ENCODE peak calls at places on chromosome 22, in six cellular contexts. One of them, this sample, is unnamed.

GRCh38 chr22:27853404-27853803 is 51.8 kb upstream of the MN1 start:
- DNase-seq in cardiac fibroblast: peak; percentile 48
- DNase-seq in Panc1: no peak
- DNase-seq in H1: no peak
- DNase-seq in ovary: no peak
- DNase-seq in brain microvascular endothelial cell: no peak
- DNase-seq in this sample: no peak

GRCh38 chr22:27670701-27671412 is 130.7 kb downstream of the MN1 start:
- DNase-seq in cardiac fibroblast: peak; percentile 56
- DNase-seq in Panc1: no peak
- DNase-seq in H1: peak; percentile 47
- DNase-seq in ovary: no peak
- DNase-seq in brain microvascular endothelial cell: no peak
- DNase-seq in this sample: no peak

GRCh38 chr22:49780281-49780991 is 47.2 kb downstream of the BRD1 start:
- DNase-seq in cardiac fibroblast: peak; percentile 10
- DNase-seq in Panc1: no peak
- DNase-seq in H1: no peak
- DNase-seq in ovary: no peak
- DNase-seq in brain microvascular endothelial cell: no peak
- DNase-seq in this sample: no peak

GRCh38 chr22:37259540-37260029 is 15.5 kb upstream of the RAC2 start:
- DNase-seq in cardiac fibroblast: peak; percentile 70
- DNase-seq in Panc1: no peak
- DNase-seq in H1: no peak
- DNase-seq in ovary: no peak
- DNase-seq in brain microvascular endothelial cell: peak; percentile 53
- DNase-seq in this sample: no peak

GRCh38 chr22:39097098-39098020 is at the start of gene APOBEC3H:
- DNase-seq in cardiac fibroblast: peak; percentile 9
- DNase-seq in Panc1: no peak
- DNase-seq in H1: no peak
- DNase-seq in ovary: no peak
- DNase-seq in brain microvascular endothelial cell: no peak
- DNase-seq in this sample: peak; percentile 51

GRCh38 chr22:47177334-47177815 is 414.9 kb downstream of the TBC1D22A start:
- DNase-seq in cardiac fibroblast: no peak
- DNase-seq in Panc1: no peak
- DNase-seq in H1: no peak
- DNase-seq in ovary: peak; percentile 4
- DNase-seq in brain microvascular endothelial cell: no peak
- DNase-seq in this sample: no peak

GRCh38 chr22:32333769-32334639 is 23.7 kb upstream of the RFPL3 start:
- DNase-seq in cardiac fibroblast: no peak
- DNase-seq in Panc1: no peak
- DNase-seq in H1: no peak
- DNase-seq in ovary: no peak
- DNase-seq in brain microvascular endothelial cell: no peak
- DNase-seq in this sample: no peak

GRCh38 chr22:27685515-27685914 is 116.0 kb downstream of the MN1 start:
- DNase-seq in cardiac fibroblast: no peak
- DNase-seq in Panc1: no peak
- DNase-seq in H1: no peak
- DNase-seq in ovary: no peak
- DNase-seq in brain microvascular endothelial cell: no peak
- DNase-seq in this sample: no peak

GRCh38 chr22:46145361-46145851 is 4.9 kb upstream of the PPARA start:
- DNase-seq in cardiac fibroblast: no peak
- DNase-seq in Panc1: no peak
- DNase-seq in H1: no peak
- DNase-seq in ovary: no peak
- DNase-seq in brain microvascular endothelial cell: no peak
- DNase-seq in this sample: no peak

GRCh38 chr22:22684605-22685561 is 40.5 kb downstream of the GGTLC2 start:
- DNase-seq in cardiac fibroblast: peak; percentile 72
- DNase-seq in Panc1: no peak
- DNase-seq in H1: no peak
- DNase-seq in ovary: no peak
- DNase-seq in brain microvascular endothelial cell: peak; percentile 34
- DNase-seq in this sample: peak; percentile 54

GRCh38 chr22:18076060-18076497 is 1.7 kb upstream of the PEX26 start:
- DNase-seq in cardiac fibroblast: peak; percentile 94
- DNase-seq in Panc1: peak; percentile 85
- DNase-seq in H1: no peak
- DNase-seq in ovary: peak; percentile 53
- DNase-seq in brain microvascular endothelial cell: peak; percentile 78
- DNase-seq in this sample: peak; percentile 66

GRCh38 chr22:44597616-44598015 is 99.6 kb upstream of the RTL6 start:
- DNase-seq in cardiac fibroblast: no peak
- DNase-seq in Panc1: no peak
- DNase-seq in H1: no peak
- DNase-seq in ovary: no peak
- DNase-seq in brain microvascular endothelial cell: no peak
- DNase-seq in this sample: no peak

GRCh38 chr22:45317551-45318167 is 7.9 kb downstream of the FAM118A start:
- DNase-seq in cardiac fibroblast: peak; percentile 77
- DNase-seq in Panc1: no peak
- DNase-seq in H1: no peak
- DNase-seq in ovary: no peak
- DNase-seq in brain microvascular endothelial cell: peak; percentile 32
- DNase-seq in this sample: no peak

GRCh38 chr22:43476341-43476740 is 64.5 kb downstream of the MPPED1 start:
- DNase-seq in cardiac fibroblast: no peak
- DNase-seq in Panc1: no peak
- DNase-seq in H1: no peak
- DNase-seq in ovary: no peak
- DNase-seq in brain microvascular endothelial cell: no peak
- DNase-seq in this sample: no peak
- TF ChIP-seq CTCF in cardiac fibroblast: no peak
- TF ChIP-seq CTCF in Panc1: peak; percentile 34
- TF ChIP-seq CTCF in H1: peak; percentile 50
- TF ChIP-seq CTCF in ovary: no peak
- TF ChIP-seq CTCF in brain microvascular endothelial cell: no peak
- TF ChIP-seq CTCF in this sample: no peak

GRCh38 chr22:24555496-24556253 is at the start of gene SNRPD3:
- DNase-seq in cardiac fibroblast: peak; percentile 94
- DNase-seq in Panc1: peak; percentile 28
- DNase-seq in H1: peak; percentile 56
- DNase-seq in ovary: peak; percentile 89
- DNase-seq in brain microvascular endothelial cell: peak; percentile 89
- DNase-seq in this sample: peak; percentile 84
- TF ChIP-seq CTCF in cardiac fibroblast: peak; percentile 34
- TF ChIP-seq CTCF in Panc1: no peak
- TF ChIP-seq CTCF in H1: no peak
- TF ChIP-seq CTCF in ovary: peak; percentile 66
- TF ChIP-seq CTCF in brain microvascular endothelial cell: peak; percentile 48
- TF ChIP-seq CTCF in this sample: no peak

GRCh38 chr22:20159088-20159487 is 8.2 kb upstream of the CCDC188 start:
- DNase-seq in cardiac fibroblast: no peak
- DNase-seq in Panc1: no peak
- DNase-seq in H1: no peak
- DNase-seq in ovary: no peak
- DNase-seq in brain microvascular endothelial cell: no peak
- DNase-seq in this sample: no peak

GRCh38 chr22:20156042-20156389 is 5.2 kb upstream of the CCDC188 start:
- DNase-seq in cardiac fibroblast: no peak
- DNase-seq in Panc1: no peak
- DNase-seq in H1: no peak
- DNase-seq in ovary: no peak
- DNase-seq in brain microvascular endothelial cell: no peak
- DNase-seq in this sample: no peak

GRCh38 chr22:20156611-20157415 is 6.0 kb upstream of the CCDC188 start:
- DNase-seq in cardiac fibroblast: peak; percentile 84
- DNase-seq in Panc1: peak; percentile 64
- DNase-seq in H1: peak; percentile 79
- DNase-seq in ovary: peak; percentile 74
- DNase-seq in brain microvascular endothelial cell: peak; percentile 63
- DNase-seq in this sample: peak; percentile 93

GRCh38 chr22:20158366-20159036 is 7.6 kb upstream of the CCDC188 start:
- DNase-seq in cardiac fibroblast: no peak
- DNase-seq in Panc1: no peak
- DNase-seq in H1: no peak
- DNase-seq in ovary: no peak
- DNase-seq in brain microvascular endothelial cell: no peak
- DNase-seq in this sample: no peak

GRCh38 chr22:20157416-20158183 is 6.7 kb upstream of the CCDC188 start:
- DNase-seq in cardiac fibroblast: no peak
- DNase-seq in Panc1: no peak
- DNase-seq in H1: no peak
- DNase-seq in ovary: no peak
- DNase-seq in brain microvascular endothelial cell: no peak
- DNase-seq in this sample: no peak
- TF ChIP-seq CTCF in cardiac fibroblast: no peak
- TF ChIP-seq CTCF in Panc1: no peak
- TF ChIP-seq CTCF in H1: no peak
- TF ChIP-seq CTCF in ovary: no peak
- TF ChIP-seq CTCF in brain microvascular endothelial cell: no peak
- TF ChIP-seq CTCF in this sample: no peak

GRCh38 chr22:19629331-19629719 is 85.0 kb upstream of the SEPTIN5 start:
- DNase-seq in cardiac fibroblast: no peak
- DNase-seq in Panc1: no peak
- DNase-seq in H1: no peak
- DNase-seq in ovary: no peak
- DNase-seq in brain microvascular endothelial cell: no peak
- DNase-seq in this sample: no peak
- TF ChIP-seq CTCF in cardiac fibroblast: no peak
- TF ChIP-seq CTCF in Panc1: no peak
- TF ChIP-seq CTCF in H1: no peak
- TF ChIP-seq CTCF in ovary: no peak
- TF ChIP-seq CTCF in brain microvascular endothelial cell: no peak
- TF ChIP-seq CTCF in this sample: no peak

DNA sequence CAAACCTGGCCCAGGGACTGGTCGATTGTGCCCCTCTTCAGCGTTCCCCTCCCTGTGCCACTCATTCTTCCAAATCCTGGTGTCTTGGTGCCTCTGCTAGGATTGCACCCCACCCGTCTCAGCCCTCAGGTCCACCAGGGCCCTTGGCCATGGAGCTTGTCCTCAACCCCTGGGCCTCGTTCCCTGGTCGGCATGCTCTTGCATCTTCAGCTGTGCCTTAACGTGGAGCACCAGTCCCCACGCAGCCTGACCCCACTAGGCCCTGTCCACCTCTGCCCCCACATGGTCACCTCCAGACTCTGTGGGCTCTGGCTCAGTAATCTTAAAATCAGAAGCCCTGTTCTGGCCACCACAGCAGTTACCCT is 61.1 kb downstream of the OSBP2 start:
- DNase-seq in cardiac fibroblast: no peak
- DNase-seq in Panc1: no peak
- DNase-seq in H1: no peak
- DNase-seq in ovary: no peak
- DNase-seq in brain microvascular endothelial cell: no peak
- DNase-seq in this sample: no peak
- TF ChIP-seq CTCF in cardiac fibroblast: no peak
- TF ChIP-seq CTCF in Panc1: peak; percentile 38
- TF ChIP-seq CTCF in H1: no peak
- TF ChIP-seq CTCF in ovary: no peak
- TF ChIP-seq CTCF in brain microvascular endothelial cell: no peak
- TF ChIP-seq CTCF in this sample: no peak

GRCh38 chr22:24178021-24178431 is 3.3 kb upstream of the SUSD2 start:
- DNase-seq in cardiac fibroblast: no peak
- DNase-seq in Panc1: no peak
- DNase-seq in H1: no peak
- DNase-seq in ovary: no peak
- DNase-seq in brain microvascular endothelial cell: no peak
- DNase-seq in this sample: no peak

GRCh38 chr22:24177045-24177444 is 4.2 kb upstream of the SUSD2 start:
- DNase-seq in cardiac fibroblast: no peak
- DNase-seq in Panc1: no peak
- DNase-seq in H1: no peak
- DNase-seq in ovary: no peak
- DNase-seq in brain microvascular endothelial cell: no peak
- DNase-seq in this sample: no peak

GRCh38 chr22:24179478-24180210 is 1.6 kb upstream of the SUSD2 start:
- DNase-seq in cardiac fibroblast: no peak
- DNase-seq in Panc1: no peak
- DNase-seq in H1: no peak
- DNase-seq in ovary: no peak
- DNase-seq in brain microvascular endothelial cell: no peak
- DNase-seq in this sample: no peak

GRCh38 chr22:24177456-24177855 is 3.8 kb upstream of the SUSD2 start:
- DNase-seq in cardiac fibroblast: no peak
- DNase-seq in Panc1: no peak
- DNase-seq in H1: no peak
- DNase-seq in ovary: no peak
- DNase-seq in brain microvascular endothelial cell: no peak
- DNase-seq in this sample: no peak

DNA sequence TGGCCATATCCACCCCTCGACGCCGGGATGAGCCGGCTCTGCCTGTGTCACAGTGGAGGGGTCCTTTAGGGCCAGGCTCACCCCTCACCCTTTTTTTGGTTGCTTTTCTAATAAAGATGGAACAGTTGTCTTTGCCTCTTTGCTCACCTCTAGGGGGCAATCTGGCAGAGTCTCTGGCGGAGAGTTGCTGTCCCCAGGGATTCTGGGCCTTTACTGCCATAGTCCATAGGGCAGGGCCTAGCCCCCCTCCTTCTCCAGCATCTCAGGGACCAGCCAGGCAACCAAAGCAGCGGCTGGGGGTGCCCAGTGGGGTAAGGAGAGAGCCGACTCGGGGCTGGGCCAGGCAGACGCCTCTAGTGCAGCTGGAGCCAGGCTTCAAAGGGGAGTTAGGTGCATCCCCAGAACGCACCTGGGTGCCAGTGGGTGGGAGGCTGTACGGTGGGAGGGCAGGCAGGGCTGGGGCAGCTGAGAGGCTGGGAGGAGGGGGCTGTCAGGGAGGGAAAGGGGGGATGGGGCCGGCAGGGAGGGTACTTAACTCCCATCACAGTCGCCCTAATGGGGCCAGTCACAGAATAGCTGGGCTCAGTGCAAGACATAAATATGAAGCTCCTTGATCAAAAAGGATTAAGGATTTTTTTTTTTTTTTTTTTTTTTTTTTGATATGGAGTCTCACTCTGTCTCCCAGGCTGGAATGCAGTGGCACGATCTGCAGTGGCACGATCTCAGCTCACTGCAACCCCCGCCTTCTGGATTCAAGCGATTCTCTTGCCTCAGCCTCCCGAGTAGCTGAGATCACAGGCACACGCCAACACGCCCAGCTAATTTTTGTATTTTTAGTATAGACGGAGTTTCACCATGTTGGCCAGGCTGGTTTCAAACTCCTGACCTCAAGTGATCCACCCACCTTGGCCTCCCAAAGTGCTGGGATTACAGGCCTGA is 2.5 kb upstream of the SUSD2 start:
- DNase-seq in cardiac fibroblast: peak; percentile 13
- DNase-seq in Panc1: no peak
- DNase-seq in H1: no peak
- DNase-seq in ovary: no peak
- DNase-seq in brain microvascular endothelial cell: no peak
- DNase-seq in this sample: no peak
- TF ChIP-seq CTCF in cardiac fibroblast: peak; percentile 48
- TF ChIP-seq CTCF in Panc1: peak; percentile 66
- TF ChIP-seq CTCF in H1: peak; percentile 61
- TF ChIP-seq CTCF in ovary: no peak
- TF ChIP-seq CTCF in brain microvascular endothelial cell: peak; percentile 68
- TF ChIP-seq CTCF in this sample: peak; percentile 24

This sample was measured in GM20000.